ENCODE peak calls at places on chromosomes 11 and 22, in seven cellular contexts. D is WERI-Rb-1, V is endothelial cell, A is Panc1, S is endothelial cell of umbilical vein, M is astrocyte of the spinal cord, Q is colonic mucosa. B is an unnamed sample.

GRCh38 chr22:46011627-46012181 is 34.7 kb upstream of the WNT7B start:
- DNase-seq in D (no peak), V (no peak), A (no peak), S (no peak), M (no peak), Q (no peak), B (no peak)

GRCh38 chr11:62108017-62108750 is 15.6 kb upstream of the INCENP start:
- DNase-seq in D (peak), V (peak), A (peak), S (peak), M (peak), Q (no peak), B (peak)

GRCh38 chr11:8258771-8259170 is 4.9 kb downstream of the LMO1 start:
- DNase-seq in D (no peak), V (no peak), A (no peak), S (no peak), M (peak), Q (no peak), B (peak)

GRCh38 chr11:120404495-120404894 is 68.3 kb downstream of the ARHGEF12 start:
- DNase-seq in D (no peak), V (peak), A (no peak), S (peak), M (no peak), Q (no peak), B (no peak)

GRCh38 chr22:40857309-40857851 is 432 bp downstream of the XPNPEP3 start:
- DNase-seq in D (no peak), V (no peak), A (no peak), S (no peak), M (no peak), Q (no peak), B (no peak)

GRCh38 chr11:76237914-76238313 is 31.6 kb upstream of the WNT11 start:
- DNase-seq in D (peak), V (no peak), A (no peak), S (peak), M (no peak), Q (peak), B (no peak)

GRCh38 chr22:31029276-31029675 is 51.8 kb upstream of the SMTN start:
- DNase-seq in D (no peak), V (no peak), A (no peak), S (no peak), M (no peak), Q (no peak), B (no peak)

GRCh38 chr22:20130739-20131592 is 638 bp upstream of the ZDHHC8 start:
- DNase-seq in D (peak), V (peak), A (no peak), S (peak), M (peak), Q (peak), B (peak)

GRCh38 chr22:46363611-46364321 is 28.3 kb downstream of the TRMU start:
- DNase-seq in D (no peak), V (no peak), A (no peak), S (no peak), M (no peak), Q (no peak), B (no peak)

GRCh38 chr22:37733625-37734401 is 37.0 kb downstream of the TRIOBP start:
- DNase-seq in D (no peak), V (no peak), A (no peak), S (no peak), M (no peak), Q (peak), B (no peak)

GRCh38 chr11:59255281-59255680 is 42.6 kb upstream of the MPEG1 start:
- DNase-seq in D (no peak), V (no peak), A (no peak), S (no peak), M (no peak), Q (no peak), B (no peak)

GRCh38 chr22:19085233-19086043 is 36.8 kb downstream of the DGCR2 start:
- DNase-seq in D (no peak), V (peak), A (no peak), S (peak), M (peak), Q (no peak), B (no peak)

GRCh38 chr11:73047773-73048371 is 94.2 kb downstream of the FCHSD2 start:
- DNase-seq in D (no peak), V (no peak), A (no peak), S (peak), M (no peak), Q (no peak), B (no peak)

GRCh38 chr11:103926990-103927389 is 109.5 kb upstream of the DDI1 start:
- DNase-seq in D (no peak), V (no peak), A (no peak), S (no peak), M (no peak), Q (no peak), B (no peak)

GRCh38 chr11:10778217-10778970 is 27.3 kb downstream of the CTR9 start:
- DNase-seq in D (no peak), V (no peak), A (no peak), S (no peak), M (peak), Q (no peak), B (peak)

GRCh38 chr11:116215471-116216113 is 557.2 kb downstream of the BUD13 start:
- DNase-seq in D (peak), V (peak), A (no peak), S (no peak), M (no peak), Q (no peak), B (no peak)

GRCh38 chr22:42366815-42367581 is 65.2 kb downstream of the NFAM1 start:
- DNase-seq in D (no peak), V (no peak), A (no peak), S (no peak), M (no peak), Q (no peak), B (no peak)

GRCh38 chr11:116375221-116375620 is 397.6 kb downstream of the BUD13 start:
- DNase-seq in D (no peak), V (no peak), A (no peak), S (no peak), M (no peak), Q (no peak), B (no peak)

GRCh38 chr22:24421428-24421931 is 5.9 kb upstream of the ADORA2A start:
- DNase-seq in D (peak), V (no peak), A (no peak), S (no peak), M (no peak), Q (no peak), B (no peak)

DNA sequence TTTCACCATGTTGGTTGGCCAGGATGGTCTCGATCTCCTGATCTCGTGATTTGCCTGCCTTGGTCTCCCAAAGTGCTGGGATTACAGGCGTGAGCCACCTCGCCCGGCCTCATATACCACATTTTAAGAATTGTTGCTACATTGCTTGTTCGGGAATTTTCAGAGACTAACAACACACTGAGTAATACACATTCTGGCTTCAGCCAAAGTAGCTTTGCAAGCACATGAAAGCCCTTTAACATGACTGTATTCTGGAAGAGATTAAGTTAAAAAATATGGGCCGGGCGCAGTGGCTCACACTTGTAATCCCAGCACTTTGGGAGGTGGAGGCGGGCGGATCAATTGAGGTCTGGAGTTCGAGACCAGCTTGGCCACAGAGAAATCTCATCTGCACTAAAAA is 15.0 kb downstream of the CRTAM start:
- DNase-seq in D (no peak), V (no peak), A (no peak), S (no peak), M (no peak), Q (no peak), B (no peak)
- TF ChIP-seq CTCF in D (no peak), V (no peak), A (no peak), S (no peak), M (no peak), Q (no peak), B (no peak)

DNA sequence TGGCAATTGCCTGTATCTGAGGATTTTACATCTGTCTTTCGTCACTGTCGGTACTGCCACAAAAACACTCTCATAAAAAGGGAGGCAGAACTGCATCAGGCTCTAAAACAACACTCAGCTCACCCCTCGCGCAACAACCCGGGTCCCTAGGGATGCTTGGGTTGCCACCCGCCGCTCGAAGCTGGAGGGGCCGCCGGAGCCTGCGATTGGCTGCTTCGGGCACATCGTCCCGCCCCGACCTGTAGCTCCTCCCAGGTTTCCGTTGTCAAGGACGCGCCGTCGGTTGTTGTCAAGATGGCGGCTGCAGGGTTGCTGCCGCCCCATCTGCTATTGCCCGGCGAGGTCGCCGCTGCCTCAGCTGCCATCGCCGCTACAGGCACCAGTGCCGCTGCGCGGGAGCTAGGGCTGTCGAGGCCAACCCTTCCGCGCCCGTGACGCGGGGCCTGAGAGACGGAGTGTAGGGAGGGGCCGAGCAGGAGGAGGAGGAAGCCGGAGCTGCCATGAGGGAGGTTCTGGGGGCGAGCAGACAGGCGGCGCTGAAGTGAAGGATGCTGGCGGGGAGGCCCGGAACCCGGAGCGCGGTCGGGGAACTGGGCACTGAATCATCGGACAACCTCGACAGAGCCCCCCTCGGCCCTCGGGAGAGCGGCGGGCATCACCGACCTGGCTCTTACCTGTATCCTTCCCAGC is at the start of gene CEP126:
- DNase-seq in D (peak), V (peak), A (peak), S (peak), M (peak), Q (peak), B (peak)
- TF ChIP-seq CTCF in D (peak), V (no peak), A (peak), S (peak), M (peak), Q (peak), B (peak)

GRCh38 chr11:121590772-121591404 is 138.1 kb upstream of the SORL1-AS1 start:
- DNase-seq in D (no peak), V (no peak), A (no peak), S (no peak), M (no peak), Q (no peak), B (no peak)

GRCh38 chr11:121587182-121587581 is 134.4 kb upstream of the SORL1-AS1 start:
- DNase-seq in D (no peak), V (no peak), A (no peak), S (no peak), M (no peak), Q (peak), B (no peak)

GRCh38 chr11:121586727-121587126 is 134.0 kb upstream of the SORL1-AS1 start:
- DNase-seq in D (no peak), V (no peak), A (no peak), S (no peak), M (no peak), Q (peak), B (no peak)

GRCh38 chr11:121589946-121590537 is 137.3 kb upstream of the SORL1-AS1 start:
- DNase-seq in D (no peak), V (no peak), A (no peak), S (no peak), M (no peak), Q (no peak), B (no peak)

GRCh38 chr11:121588747-121589146 is 136.0 kb upstream of the SORL1-AS1 start:
- DNase-seq in D (no peak), V (no peak), A (no peak), S (no peak), M (no peak), Q (no peak), B (no peak)
- TF ChIP-seq CTCF in D (no peak), V (no peak), A (no peak), S (no peak), M (no peak), Q (no peak), B (no peak)

DNA sequence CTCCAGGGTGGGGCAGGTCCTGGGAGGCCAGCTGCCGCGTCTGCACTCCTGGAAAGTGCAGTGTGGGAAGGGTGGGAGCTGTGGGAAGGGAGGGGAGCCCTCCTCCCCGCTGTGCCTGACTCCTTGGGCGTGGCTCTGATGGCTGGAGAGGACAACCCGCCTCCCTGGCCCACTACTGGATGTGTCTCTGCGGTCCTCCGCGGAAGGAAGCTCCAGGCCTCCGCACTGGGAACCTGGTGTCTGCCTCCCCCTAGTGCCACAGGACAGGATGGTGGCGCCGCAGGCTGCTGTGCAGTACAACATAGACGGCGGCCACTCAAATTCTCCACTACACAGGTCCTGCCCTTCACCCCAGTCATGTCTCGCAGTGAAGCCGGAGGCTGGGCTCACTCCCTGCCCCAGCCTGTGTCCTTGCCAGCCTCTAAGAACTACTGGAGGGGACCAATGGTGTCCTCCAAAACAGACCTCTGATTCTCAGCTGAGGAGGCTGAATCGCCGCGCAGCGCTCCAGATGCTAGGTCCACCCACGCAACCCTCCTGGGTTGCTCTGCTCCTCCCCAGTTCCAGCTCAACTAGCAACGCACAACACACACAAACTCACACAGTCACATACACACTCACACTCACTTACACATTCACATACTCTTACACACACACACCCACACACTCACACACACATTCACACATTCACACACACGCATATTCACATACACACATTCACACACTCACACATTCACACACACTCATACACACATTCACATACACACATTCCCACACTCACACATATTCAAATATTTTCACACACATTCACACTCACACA is 12.4 kb upstream of the DSCAML1 start:
- DNase-seq in D (peak), V (peak), A (no peak), S (no peak), M (peak), Q (peak), B (no peak)
- TF ChIP-seq CTCF in D (peak), V (no peak), A (peak), S (no peak), M (peak), Q (peak), B (peak)

GRCh38 chr11:24437123-24437522 is 59.7 kb upstream of the LUZP2 start:
- DNase-seq in D (no peak), V (no peak), A (no peak), S (no peak), M (no peak), Q (no peak), B (no peak)
- TF ChIP-seq CTCF in D (peak), V (no peak), A (no peak), S (no peak), M (no peak), Q (no peak), B (no peak)